ENCODE peak calls at places on chromosome 21, in ten cellular contexts. D is sigmoid colon; Y is neural progenitor cell; N is naive thymus-derived CD4-positive, alpha-beta T cell; L is esophagus muscularis mucosa; E is right cardiac atrium; V is fibroblast of lung; W is K562; S is IMR-90; B is body of pancreas. M is an unnamed sample.

GRCh38 chr21:26925636-26926035 is 41.3 kb downstream of the ADAMTS5 start:
- DNase-seq in L (no peak), V (no peak), S (no peak), D (no peak), N (no peak), B (no peak), Y (no peak), E (no peak), W (no peak), M (no peak)

GRCh38 chr21:35658242-35658641 is 402.1 kb downstream of the SETD4 start:
- DNase-seq in V (peak; percentile 95), W (no peak), S (peak; percentile 89), L (no peak), E (no peak), B (peak; percentile 23), D (no peak), N (no peak), Y (no peak), M (no peak)

GRCh38 chr21:31500071-31500470 is 156.0 kb upstream of the TIAM1 start:
- DNase-seq in W (no peak), L (no peak), B (no peak), N (no peak), Y (no peak), V (no peak), D (no peak), S (no peak), E (peak; percentile 45), M (peak; percentile 26)

GRCh38 chr21:16124397-16125130 is 394.8 kb downstream of the USP25 start:
- DNase-seq in L (no peak), W (no peak), V (peak; percentile 92), E (no peak), B (no peak), Y (no peak), S (peak; percentile 89), N (no peak), D (no peak), M (no peak)

GRCh38 chr21:43861716-43862115 is 3.3 kb upstream of the AGPAT3 start:
- DNase-seq in N (no peak), B (peak; percentile 55), W (no peak), L (no peak), E (no peak), S (no peak), Y (no peak), V (no peak), D (peak; percentile 30), M (no peak)

GRCh38 chr21:31837613-31838390 is 35.0 kb upstream of the HUNK start:
- DNase-seq in B (peak; percentile 2), E (no peak), L (no peak), D (no peak), N (no peak), Y (no peak), W (no peak), V (no peak), S (no peak), M (no peak)

GRCh38 chr21:16608209-16608830 is 878.5 kb downstream of the USP25 start:
- DNase-seq in B (no peak), S (no peak), D (no peak), L (no peak), E (no peak), Y (peak; percentile 38), W (no peak), N (no peak), V (no peak), M (no peak)

GRCh38 chr21:31475223-31475622 is 131.2 kb upstream of the TIAM1 start:
- DNase-seq in B (no peak), S (no peak), D (no peak), E (no peak), V (no peak), W (no peak), L (no peak), Y (no peak), N (no peak), M (no peak)

GRCh38 chr21:34498623-34499022 is 13.4 kb downstream of the KCNE1 start:
- DNase-seq in E (no peak), Y (no peak), D (no peak), L (no peak), S (peak; percentile 38), V (no peak), N (no peak), B (no peak), W (no peak), M (no peak)

GRCh38 chr21:38815060-38815405 is 9.3 kb downstream of the ETS2 start:
- DNase-seq in E (no peak), V (peak; percentile 88), D (no peak), B (no peak), N (no peak), L (no peak), S (peak; percentile 95), Y (no peak), W (no peak), M (no peak)

GRCh38 chr21:37627561-37627960 is 261.0 kb downstream of the DYRK1A start:
- DNase-seq in W (no peak), B (no peak), E (no peak), V (no peak), D (no peak), N (no peak), Y (no peak), S (no peak), L (peak; percentile 64), M (no peak)

GRCh38 chr21:43467785-43468184 is 40.9 kb upstream of the SIK1 start:
- DNase-seq in B (no peak), V (no peak), L (no peak), D (peak; percentile 7), E (no peak), W (no peak), S (no peak), Y (no peak), N (no peak), M (no peak)

GRCh38 chr21:25997788-25998611 is 172.6 kb downstream of the APP start:
- DNase-seq in B (peak; percentile 90), S (no peak), D (no peak), E (no peak), N (no peak), V (no peak), L (no peak), W (no peak), Y (peak; percentile 88), M (no peak)

GRCh38 chr21:45644041-45644906 is 749 bp downstream of the PCBP3 start:
- DNase-seq in L (no peak), S (no peak), B (no peak), Y (peak; percentile 60), N (no peak), E (peak; percentile 17), W (peak; percentile 36), D (no peak), V (no peak), M (no peak)
- H3K4me3 ChIP-seq in L (peak overlapping the region; percentile 67), S (peak overlapping the region; percentile 72), B (no peak overlapping the region), Y (peak overlapping the region; percentile 65), N (no peak overlapping the region), E (peak overlapping the region; percentile 95), W (peak overlapping the region; percentile 43), D (peak overlapping the region; percentile 29), V (peak overlapping the region; percentile 86), M (peak overlapping the region; percentile 68)

GRCh38 chr21:8993284-8993942 is 1528.0 kb upstream of the TPTE start:
- DNase-seq in N (no peak), W (peak; percentile 77), D (no peak), L (peak; percentile 60), B (no peak), V (no peak), E (no peak), S (no peak), Y (no peak), M (no peak)

GRCh38 chr21:8992731-8993174 is 1528.6 kb upstream of the TPTE start:
- DNase-seq in L (peak; percentile 96), Y (no peak), V (peak; percentile 69), D (peak; percentile 65), W (peak; percentile 88), S (no peak), N (no peak), B (no peak), E (no peak), M (no peak)

GRCh38 chr21:8993943-8994639 is 1527.3 kb upstream of the TPTE start:
- DNase-seq in E (no peak), N (no peak), W (peak; percentile 80), B (no peak), V (peak; percentile 40), S (no peak), Y (no peak), D (no peak), L (peak; percentile 86), M (no peak)

GRCh38 chr21:8997011-8997440 is 1524.4 kb upstream of the TPTE start:
- DNase-seq in N (no peak), W (peak; percentile 55), B (no peak), V (no peak), D (no peak), Y (no peak), S (no peak), E (no peak), L (no peak), M (no peak)

GRCh38 chr21:8994640-8995511 is 1526.5 kb upstream of the TPTE start:
- DNase-seq in S (no peak), E (no peak), B (no peak), W (peak; percentile 69), Y (no peak), N (no peak), D (no peak), L (no peak), V (peak; percentile 37), M (no peak)
- H3K9me3 ChIP-seq in S (peaks cover 40% of the 10 kb centered on the region), E (peaks cover 9% of the 10 kb centered on the region), B (no peaks in the 10 kb centered on the region), W (no peaks in the 10 kb centered on the region), Y (peaks cover 59% of the 10 kb centered on the region), N (no peaks in the 10 kb centered on the region), D (no peaks in the 10 kb centered on the region), L (no peaks in the 10 kb centered on the region), V (peaks cover 11% of the 10 kb centered on the region), M (peaks cover 8% of the 10 kb centered on the region)

DNA sequence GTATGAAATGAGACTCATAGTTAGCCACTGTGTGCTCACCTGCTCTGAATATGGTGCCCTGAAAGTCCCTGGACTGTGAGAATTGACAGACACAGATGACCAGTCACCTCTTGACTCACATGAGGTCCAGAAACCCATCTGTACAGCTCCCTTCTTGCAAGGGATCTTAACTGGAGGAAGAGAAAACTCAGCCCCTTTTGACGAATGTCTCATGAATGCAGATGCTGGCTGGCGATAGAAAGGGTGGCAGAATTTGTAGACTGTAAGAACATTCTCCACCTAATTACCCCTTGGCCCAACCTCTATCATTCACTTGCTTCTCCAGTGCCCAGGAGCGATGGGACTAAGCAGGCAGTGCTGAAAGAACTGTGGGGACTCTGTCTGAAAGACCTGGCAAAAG is 26.0 kb upstream of the IFNGR2 start:
- DNase-seq in S (no peak), Y (no peak), D (no peak), W (no peak), V (no peak), N (no peak), L (no peak), E (no peak), B (no peak), M (no peak)
- H3K4me1 ChIP-seq in S (peaks cover 10% of the 10 kb centered on the region), Y (no peaks in the 10 kb centered on the region), D (peaks cover 15% of the 10 kb centered on the region), W (no peaks in the 10 kb centered on the region), V (peaks cover 8% of the 10 kb centered on the region), N (peaks cover 29% of the 10 kb centered on the region), L (peaks cover 21% of the 10 kb centered on the region), E (peaks cover 10% of the 10 kb centered on the region), B (no peaks in the 10 kb centered on the region), M (peaks cover 29% of the 10 kb centered on the region)

DNA sequence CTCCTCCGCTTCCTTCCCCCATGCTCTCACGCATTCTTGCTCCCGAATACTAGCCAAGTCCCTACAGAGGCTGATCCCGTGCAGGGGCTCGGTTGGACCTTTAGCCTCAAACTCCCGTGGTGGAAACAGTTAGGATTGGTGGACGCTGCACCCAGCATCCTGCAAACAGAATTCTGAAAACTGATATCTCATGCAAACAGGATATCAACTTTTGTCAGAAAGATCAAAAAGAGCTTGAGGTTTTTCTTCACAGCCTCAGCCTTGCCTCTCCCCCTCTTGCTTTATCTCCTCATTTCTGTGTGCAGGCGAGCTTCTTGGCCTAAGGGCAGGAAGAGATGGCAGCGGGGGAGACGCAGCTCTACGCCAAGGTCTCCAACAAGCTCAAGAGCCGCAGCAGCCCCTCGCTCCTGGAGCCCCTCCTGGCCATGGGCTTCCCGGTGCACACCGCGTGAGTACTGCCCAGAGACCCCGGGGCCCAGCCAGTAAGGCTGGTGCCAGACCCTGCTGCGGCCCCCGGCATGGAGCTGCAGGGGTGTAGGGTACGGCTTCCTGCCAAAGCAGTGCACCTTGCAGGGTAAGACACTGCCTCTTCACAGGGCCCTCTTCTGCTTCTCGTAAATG is at the start of gene UBASH3A:
- DNase-seq in V (no peak), L (no peak), N (peak; percentile 16), D (peak; percentile 50), E (no peak), S (no peak), B (no peak), Y (no peak), W (peak; percentile 82), M (no peak)
- H3K4me3 ChIP-seq in V (no peak within 1 kb of the TSS), L (no peak within 1 kb of the TSS), N (peak within 1 kb of the TSS; percentile 66), D (no peak within 1 kb of the TSS), E (no peak within 1 kb of the TSS), S (no peak within 1 kb of the TSS), B (no peak within 1 kb of the TSS), Y (no peak within 1 kb of the TSS), W (peak within 1 kb of the TSS; percentile 2), M (no peak within 1 kb of the TSS)